ENCODE peak calls at places on chromosome 1, in nine cellular contexts. One of them, this sample, is unnamed.

GRCh38 chr1:89598450-89599331 is 34.2 kb upstream of the LRRC8C start:
- DNase-seq in adrenal gland: no peak
- DNase-seq in naive thymus-derived CD4-positive, alpha-beta T cell: no peak
- DNase-seq in substantia nigra: no peak
- DNase-seq in effector memory CD4-positive, alpha-beta T cell: no peak
- DNase-seq in ovary: no peak
- DNase-seq in GM23248: peak; percentile 59
- DNase-seq in CD8-positive, alpha-beta memory T cell: no peak
- DNase-seq in cardiac muscle cell: peak; percentile 66
- DNase-seq in this sample: no peak

GRCh38 chr1:221206076-221206475 is 326.8 kb downstream of the HLX start:
- DNase-seq in adrenal gland: no peak
- DNase-seq in naive thymus-derived CD4-positive, alpha-beta T cell: no peak
- DNase-seq in substantia nigra: no peak
- DNase-seq in effector memory CD4-positive, alpha-beta T cell: no peak
- DNase-seq in ovary: no peak
- DNase-seq in GM23248: peak; percentile 23
- DNase-seq in CD8-positive, alpha-beta memory T cell: no peak
- DNase-seq in cardiac muscle cell: no peak
- DNase-seq in this sample: no peak

GRCh38 chr1:32507021-32507420 is 32.2 kb upstream of the ZBTB8A start:
- DNase-seq in adrenal gland: no peak
- DNase-seq in naive thymus-derived CD4-positive, alpha-beta T cell: no peak
- DNase-seq in substantia nigra: no peak
- DNase-seq in effector memory CD4-positive, alpha-beta T cell: no peak
- DNase-seq in ovary: no peak
- DNase-seq in GM23248: peak; percentile 11
- DNase-seq in CD8-positive, alpha-beta memory T cell: no peak
- DNase-seq in cardiac muscle cell: no peak
- DNase-seq in this sample: no peak

GRCh38 chr1:221462345-221462744 is 279.5 kb downstream of the DUSP10 start:
- DNase-seq in adrenal gland: no peak
- DNase-seq in naive thymus-derived CD4-positive, alpha-beta T cell: no peak
- DNase-seq in substantia nigra: no peak
- DNase-seq in effector memory CD4-positive, alpha-beta T cell: no peak
- DNase-seq in ovary: no peak
- DNase-seq in GM23248: no peak
- DNase-seq in CD8-positive, alpha-beta memory T cell: no peak
- DNase-seq in cardiac muscle cell: peak; percentile 14
- DNase-seq in this sample: no peak

GRCh38 chr1:168767885-168768584 is 39.0 kb upstream of the DPT start:
- DNase-seq in adrenal gland: peak; percentile 27
- DNase-seq in naive thymus-derived CD4-positive, alpha-beta T cell: no peak
- DNase-seq in substantia nigra: peak; percentile 15
- DNase-seq in effector memory CD4-positive, alpha-beta T cell: no peak
- DNase-seq in ovary: peak; percentile 58
- DNase-seq in GM23248: peak; percentile 85
- DNase-seq in CD8-positive, alpha-beta memory T cell: no peak
- DNase-seq in cardiac muscle cell: peak; percentile 76
- DNase-seq in this sample: no peak

GRCh38 chr1:168081373-168082007 is 55.2 kb downstream of the GPR161 start:
- DNase-seq in adrenal gland: peak; percentile 20
- DNase-seq in naive thymus-derived CD4-positive, alpha-beta T cell: no peak
- DNase-seq in substantia nigra: no peak
- DNase-seq in effector memory CD4-positive, alpha-beta T cell: no peak
- DNase-seq in ovary: no peak
- DNase-seq in GM23248: peak; percentile 97
- DNase-seq in CD8-positive, alpha-beta memory T cell: no peak
- DNase-seq in cardiac muscle cell: peak; percentile 87
- DNase-seq in this sample: no peak

GRCh38 chr1:42368096-42368795 is 12.3 kb upstream of the RIMKLA start:
- DNase-seq in adrenal gland: no peak
- DNase-seq in naive thymus-derived CD4-positive, alpha-beta T cell: no peak
- DNase-seq in substantia nigra: no peak
- DNase-seq in effector memory CD4-positive, alpha-beta T cell: no peak
- DNase-seq in ovary: no peak
- DNase-seq in GM23248: no peak
- DNase-seq in CD8-positive, alpha-beta memory T cell: no peak
- DNase-seq in cardiac muscle cell: no peak
- DNase-seq in this sample: no peak

GRCh38 chr1:205917466-205918248 is 25.6 kb downstream of the SLC26A9 start:
- DNase-seq in adrenal gland: no peak
- DNase-seq in naive thymus-derived CD4-positive, alpha-beta T cell: no peak
- DNase-seq in substantia nigra: no peak
- DNase-seq in effector memory CD4-positive, alpha-beta T cell: no peak
- DNase-seq in ovary: no peak
- DNase-seq in GM23248: no peak
- DNase-seq in CD8-positive, alpha-beta memory T cell: no peak
- DNase-seq in cardiac muscle cell: no peak
- DNase-seq in this sample: no peak

DNA sequence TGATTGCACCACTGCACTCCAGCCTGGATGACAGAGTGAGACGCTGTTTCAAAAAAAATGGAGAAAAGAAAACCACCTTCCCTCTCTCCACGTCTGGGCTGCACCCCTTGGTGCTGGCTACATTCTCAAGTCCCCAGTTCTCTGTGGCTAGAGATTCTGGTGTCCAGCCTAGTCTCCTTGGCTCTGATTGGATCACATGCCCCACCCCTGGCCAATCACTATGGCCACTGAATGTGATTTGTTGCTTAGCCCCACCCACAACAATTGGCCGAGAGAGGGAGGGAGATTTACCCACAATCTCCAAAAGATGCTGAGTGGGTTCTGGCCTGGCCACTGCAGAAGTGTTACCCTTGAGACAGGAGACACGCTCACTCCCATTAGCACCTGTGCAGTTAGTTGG is 39.4 kb downstream of the FHAD1 start:
- DNase-seq in adrenal gland: no peak
- DNase-seq in naive thymus-derived CD4-positive, alpha-beta T cell: no peak
- DNase-seq in substantia nigra: no peak
- DNase-seq in effector memory CD4-positive, alpha-beta T cell: no peak
- DNase-seq in ovary: no peak
- DNase-seq in GM23248: no peak
- DNase-seq in CD8-positive, alpha-beta memory T cell: no peak
- DNase-seq in cardiac muscle cell: no peak
- DNase-seq in this sample: no peak
- H3K27ac ChIP-seq in adrenal gland: no peak overlapping the region
- H3K27ac ChIP-seq in naive thymus-derived CD4-positive, alpha-beta T cell: no peak overlapping the region
- H3K27ac ChIP-seq in substantia nigra: no peak overlapping the region
- H3K27ac ChIP-seq in effector memory CD4-positive, alpha-beta T cell: no peak overlapping the region
- H3K27ac ChIP-seq in ovary: no peak overlapping the region
- H3K27ac ChIP-seq in GM23248: no peak overlapping the region
- H3K27ac ChIP-seq in CD8-positive, alpha-beta memory T cell: no peak overlapping the region
- H3K27ac ChIP-seq in cardiac muscle cell: no peak overlapping the region
- H3K27ac ChIP-seq in this sample: no peak overlapping the region

DNA sequence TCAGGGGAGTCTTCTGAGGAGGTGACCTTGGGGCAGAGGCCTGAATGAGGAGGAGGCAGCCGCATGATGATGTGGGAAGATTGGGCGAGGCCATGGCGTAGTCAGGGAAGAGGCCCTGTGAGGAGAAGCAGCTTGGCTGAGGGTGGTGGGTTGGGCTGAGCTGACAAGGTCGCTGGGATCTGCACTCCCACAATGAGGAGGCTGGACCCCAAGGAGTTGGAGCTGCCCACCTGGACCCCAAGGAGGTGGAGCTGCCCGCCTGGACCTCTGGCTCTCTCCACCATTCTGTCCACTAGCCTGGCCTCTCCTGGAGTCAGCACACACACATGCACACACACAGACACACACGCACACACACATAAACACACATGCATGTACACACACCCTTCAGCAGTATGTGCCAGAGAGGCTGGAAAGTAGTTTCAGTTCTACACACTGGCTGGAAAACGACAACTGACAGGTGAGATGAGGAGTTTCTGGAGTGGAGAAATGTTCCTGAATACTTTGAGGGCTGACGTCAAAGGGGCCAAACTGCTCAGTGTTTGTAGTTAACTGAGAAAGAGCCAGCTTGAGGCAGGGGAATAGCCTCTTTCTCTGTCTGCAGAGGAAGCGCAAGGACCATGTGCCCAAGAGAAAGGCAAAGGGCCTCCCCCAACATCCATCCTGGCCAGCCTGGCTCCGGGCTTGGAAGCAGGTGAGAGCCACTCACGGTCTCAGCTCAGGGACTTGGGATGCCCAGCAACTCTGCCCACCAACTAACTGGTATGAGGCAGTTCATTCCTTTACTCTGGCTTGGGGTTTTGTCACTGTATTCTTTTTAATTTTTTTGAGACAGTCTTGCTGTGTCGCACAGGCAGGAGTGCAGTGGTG is 7.1 kb downstream of the SMPDL3B start:
- DNase-seq in adrenal gland: no peak
- DNase-seq in naive thymus-derived CD4-positive, alpha-beta T cell: no peak
- DNase-seq in substantia nigra: no peak
- DNase-seq in effector memory CD4-positive, alpha-beta T cell: no peak
- DNase-seq in ovary: no peak
- DNase-seq in GM23248: no peak
- DNase-seq in CD8-positive, alpha-beta memory T cell: no peak
- DNase-seq in cardiac muscle cell: no peak
- DNase-seq in this sample: no peak
- H3K27ac ChIP-seq in adrenal gland: no peak overlapping the region
- H3K27ac ChIP-seq in naive thymus-derived CD4-positive, alpha-beta T cell: no peak overlapping the region
- H3K27ac ChIP-seq in substantia nigra: no peak overlapping the region
- H3K27ac ChIP-seq in effector memory CD4-positive, alpha-beta T cell: no peak overlapping the region
- H3K27ac ChIP-seq in ovary: no peak overlapping the region
- H3K27ac ChIP-seq in GM23248: no peak overlapping the region
- H3K27ac ChIP-seq in CD8-positive, alpha-beta memory T cell: no peak overlapping the region
- H3K27ac ChIP-seq in cardiac muscle cell: no peak overlapping the region
- H3K27ac ChIP-seq in this sample: no peak overlapping the region

GRCh38 chr1:213325482-213325881 is 274.4 kb downstream of the RPS6KC1 start:
- DNase-seq in adrenal gland: no peak
- DNase-seq in naive thymus-derived CD4-positive, alpha-beta T cell: no peak
- DNase-seq in substantia nigra: no peak
- DNase-seq in effector memory CD4-positive, alpha-beta T cell: no peak
- DNase-seq in ovary: no peak
- DNase-seq in GM23248: no peak
- DNase-seq in CD8-positive, alpha-beta memory T cell: no peak
- DNase-seq in cardiac muscle cell: no peak
- DNase-seq in this sample: no peak

GRCh38 chr1:213330281-213330680 is 279.2 kb downstream of the RPS6KC1 start:
- DNase-seq in adrenal gland: no peak
- DNase-seq in naive thymus-derived CD4-positive, alpha-beta T cell: no peak
- DNase-seq in substantia nigra: no peak
- DNase-seq in effector memory CD4-positive, alpha-beta T cell: no peak
- DNase-seq in ovary: no peak
- DNase-seq in GM23248: no peak
- DNase-seq in CD8-positive, alpha-beta memory T cell: no peak
- DNase-seq in cardiac muscle cell: no peak
- DNase-seq in this sample: no peak

GRCh38 chr1:213327318-213327667 is 276.3 kb downstream of the RPS6KC1 start:
- DNase-seq in adrenal gland: peak; percentile 15
- DNase-seq in naive thymus-derived CD4-positive, alpha-beta T cell: no peak
- DNase-seq in substantia nigra: no peak
- DNase-seq in effector memory CD4-positive, alpha-beta T cell: no peak
- DNase-seq in ovary: no peak
- DNase-seq in GM23248: peak; percentile 66
- DNase-seq in CD8-positive, alpha-beta memory T cell: no peak
- DNase-seq in cardiac muscle cell: peak; percentile 95
- DNase-seq in this sample: no peak

GRCh38 chr1:213331776-213332175 is 280.7 kb downstream of the RPS6KC1 start:
- DNase-seq in adrenal gland: no peak
- DNase-seq in naive thymus-derived CD4-positive, alpha-beta T cell: no peak
- DNase-seq in substantia nigra: no peak
- DNase-seq in effector memory CD4-positive, alpha-beta T cell: no peak
- DNase-seq in ovary: no peak
- DNase-seq in GM23248: no peak
- DNase-seq in CD8-positive, alpha-beta memory T cell: no peak
- DNase-seq in cardiac muscle cell: no peak
- DNase-seq in this sample: no peak

DNA sequence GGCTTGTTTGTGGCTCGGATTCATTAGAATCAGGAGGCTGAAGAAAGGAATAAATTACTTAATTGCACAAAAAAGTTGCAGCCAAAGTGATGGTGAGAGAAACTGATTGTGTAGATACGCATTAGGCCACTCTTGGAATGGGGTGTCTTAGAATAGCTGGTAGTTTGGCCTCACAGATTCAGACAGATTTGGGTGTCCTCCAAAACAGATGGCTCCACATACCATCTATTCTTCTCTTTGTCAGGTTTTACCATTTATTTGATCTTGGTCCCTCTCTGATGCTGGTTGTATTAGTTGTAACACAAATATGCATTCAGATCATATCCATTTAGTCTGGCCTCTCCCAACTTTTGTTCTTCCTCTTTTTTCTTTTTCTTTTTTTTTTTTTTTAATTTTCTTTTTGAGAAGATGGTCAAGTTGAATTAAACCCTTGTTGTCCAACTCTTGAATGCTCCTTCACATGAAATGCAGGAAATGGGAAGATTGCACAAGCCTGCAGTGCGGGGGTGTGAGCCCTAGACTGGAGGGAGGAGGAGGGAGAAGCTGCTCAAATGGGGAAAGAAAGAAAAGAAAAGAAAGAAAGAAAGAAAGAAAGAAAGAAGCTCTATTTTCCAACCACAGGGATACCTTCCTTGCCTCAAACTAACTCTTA is 275.8 kb downstream of the RPS6KC1 start:
- DNase-seq in adrenal gland: peak; percentile 25
- DNase-seq in naive thymus-derived CD4-positive, alpha-beta T cell: no peak
- DNase-seq in substantia nigra: no peak
- DNase-seq in effector memory CD4-positive, alpha-beta T cell: no peak
- DNase-seq in ovary: no peak
- DNase-seq in GM23248: peak; percentile 69
- DNase-seq in CD8-positive, alpha-beta memory T cell: no peak
- DNase-seq in cardiac muscle cell: peak; percentile 91
- DNase-seq in this sample: no peak
- H3K27ac ChIP-seq in adrenal gland: no peak overlapping the region
- H3K27ac ChIP-seq in naive thymus-derived CD4-positive, alpha-beta T cell: no peak overlapping the region
- H3K27ac ChIP-seq in substantia nigra: no peak overlapping the region
- H3K27ac ChIP-seq in effector memory CD4-positive, alpha-beta T cell: no peak overlapping the region
- H3K27ac ChIP-seq in ovary: no peak overlapping the region
- H3K27ac ChIP-seq in GM23248: peak overlapping the region; percentile 46
- H3K27ac ChIP-seq in CD8-positive, alpha-beta memory T cell: no peak overlapping the region
- H3K27ac ChIP-seq in cardiac muscle cell: no peak overlapping the region
- H3K27ac ChIP-seq in this sample: no peak overlapping the region

DNA sequence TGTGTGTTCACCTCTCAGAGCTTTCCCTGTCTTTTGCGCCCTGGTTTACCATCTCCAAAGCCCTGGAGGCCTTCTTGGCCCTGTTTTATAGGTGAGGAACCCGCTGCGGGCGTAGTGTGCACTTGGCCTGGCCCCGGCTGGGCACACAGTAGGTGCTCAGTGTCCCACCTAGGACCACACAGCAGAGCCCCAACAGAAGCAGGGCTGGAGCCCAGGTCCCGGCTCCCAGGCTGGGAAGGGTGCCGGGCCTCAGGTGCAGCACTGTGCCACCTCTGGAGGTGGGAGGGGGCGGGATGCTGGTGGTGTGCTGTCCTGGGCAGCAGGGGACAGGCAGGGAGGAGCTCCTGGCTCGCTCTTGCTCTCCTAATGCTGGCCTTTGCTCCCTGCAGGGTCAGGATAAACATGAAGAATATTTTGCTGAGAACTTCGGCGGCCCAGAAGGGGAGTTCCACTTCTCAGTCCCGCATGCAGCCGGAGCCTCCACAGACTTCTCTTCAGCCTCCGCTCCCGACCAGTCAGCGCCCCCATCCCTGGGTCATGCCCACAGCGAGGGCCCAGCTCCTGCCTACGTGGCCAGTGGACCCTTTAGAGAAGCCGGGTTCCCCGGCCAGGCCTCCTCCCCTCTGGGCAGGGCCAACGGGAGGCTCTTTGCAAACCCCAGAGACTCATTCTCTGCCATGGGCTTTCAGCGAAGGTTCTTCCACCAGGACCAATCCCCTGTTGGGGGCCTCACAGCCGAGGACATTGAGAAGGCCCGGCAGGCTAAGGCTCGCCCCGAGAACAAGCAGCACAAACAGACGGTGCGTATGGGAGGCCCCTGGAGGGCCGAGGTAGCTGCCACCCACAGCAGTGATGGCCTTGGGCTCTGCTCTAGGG is 24.8 kb downstream of the COQ8A start:
- DNase-seq in adrenal gland: no peak
- DNase-seq in naive thymus-derived CD4-positive, alpha-beta T cell: no peak
- DNase-seq in substantia nigra: no peak
- DNase-seq in effector memory CD4-positive, alpha-beta T cell: no peak
- DNase-seq in ovary: no peak
- DNase-seq in GM23248: no peak
- DNase-seq in CD8-positive, alpha-beta memory T cell: no peak
- DNase-seq in cardiac muscle cell: no peak
- DNase-seq in this sample: no peak
- H3K27ac ChIP-seq in adrenal gland: peak overlapping the region; percentile 26
- H3K27ac ChIP-seq in naive thymus-derived CD4-positive, alpha-beta T cell: no peak overlapping the region
- H3K27ac ChIP-seq in substantia nigra: no peak overlapping the region
- H3K27ac ChIP-seq in effector memory CD4-positive, alpha-beta T cell: no peak overlapping the region
- H3K27ac ChIP-seq in ovary: no peak overlapping the region
- H3K27ac ChIP-seq in GM23248: no peak overlapping the region
- H3K27ac ChIP-seq in CD8-positive, alpha-beta memory T cell: no peak overlapping the region
- H3K27ac ChIP-seq in cardiac muscle cell: peak overlapping the region; percentile 44
- H3K27ac ChIP-seq in this sample: peak overlapping the region; percentile 40

This sample was measured in dorsolateral prefrontal cortex.